ENCODE peak calls at places on chromosomes 12 and 14, in ten cellular contexts. I is M059J; R is AG09319; C is type B pancreatic cell; V is hippocampal formation; Z is DMS 273 treated with DMSO at 0.1 percent for 48 hours; Y is amniotic epithelial cell; F is T-cell; J is stimulated activated CD4-positive, alpha-beta T cell treated with anti-CD3 and anti-CD28 coated beads, Interleukin-2, amount 100 ng/mL, for 48 hours; S is stimulated activated CD8-positive, alpha-beta memory T cell treated with anti-CD3 and anti-CD28 coated beads, Interleukin-7, amount 100 ng/mL, for 24 hours. D is an unnamed sample.

GRCh38 chr12:51270847-51271518 is 768 bp upstream of the SMAGP start:
- DNase-seq in I (peak), R (no peak), C (no peak), V (no peak), Z (no peak), Y (peak), F (no peak), J (no peak), S (no peak), D (no peak)

GRCh38 chr12:96223411-96224218 is 29.4 kb downstream of the ELK3 start:
- DNase-seq in I (no peak), R (no peak), C (no peak), V (no peak), Z (no peak), Y (no peak), F (no peak), J (no peak), S (no peak), D (no peak)

GRCh38 chr14:84987042-84987441 is 542.9 kb upstream of the FLRT2 start:
- DNase-seq in I (no peak), R (no peak), C (no peak), V (no peak), Z (no peak), Y (no peak), F (no peak), J (no peak), S (no peak), D (no peak)

GRCh38 chr14:55370883-55371455 is 40.7 kb downstream of the ATG14 start:
- DNase-seq in I (no peak), R (no peak), C (no peak), V (no peak), Z (no peak), Y (no peak), F (no peak), J (no peak), S (no peak), D (no peak)

GRCh38 chr12:53743277-53744129 is 8.3 kb downstream of the CISTR start:
- DNase-seq in I (peak), R (no peak), C (no peak), V (peak), Z (no peak), Y (no peak), F (peak), J (peak), S (no peak), D (peak)

GRCh38 chr14:31286456-31287293 is 79.1 kb upstream of the HECTD1 start:
- DNase-seq in I (no peak), R (no peak), C (no peak), V (no peak), Z (no peak), Y (no peak), F (no peak), J (no peak), S (no peak), D (no peak)

GRCh38 chr12:109888179-109889020 is 8.1 kb upstream of the GLTP start:
- DNase-seq in I (peak), R (peak), C (no peak), V (no peak), Z (no peak), Y (peak), F (no peak), J (no peak), S (no peak), D (no peak)

GRCh38 chr12:107122452-107122958 is 29.2 kb upstream of the CRY1 start:
- DNase-seq in I (no peak), R (no peak), C (no peak), V (no peak), Z (no peak), Y (no peak), F (no peak), J (no peak), S (no peak), D (no peak)

GRCh38 chr12:128823216-128823915 is 392 bp downstream of the SLC15A4 start:
- DNase-seq in I (no peak), R (no peak), C (no peak), V (no peak), Z (no peak), Y (no peak), F (no peak), J (peak), S (no peak), D (peak)

GRCh38 chr14:93905623-93906022 is 21.5 kb upstream of the FAM181A start:
- DNase-seq in I (no peak), R (no peak), C (no peak), V (no peak), Z (no peak), Y (no peak), F (no peak), J (no peak), S (no peak), D (no peak)

GRCh38 chr14:59483819-59484610 is at the start of the genes JKAMP and L3HYPDH:
- DNase-seq in I (peak), R (peak), C (peak), V (peak), Z (peak), Y (peak), F (peak), J (peak), S (peak), D (peak)

GRCh38 chr12:26264215-26264838 is 69.0 kb downstream of the SSPN start:
- DNase-seq in I (no peak), R (no peak), C (no peak), V (no peak), Z (no peak), Y (peak), F (no peak), J (no peak), S (no peak), D (no peak)

GRCh38 chr12:117968826-117969659 is at the start of gene KSR2:
- DNase-seq in I (peak), R (no peak), C (peak), V (peak), Z (peak), Y (no peak), F (peak), J (peak), S (peak), D (peak)

GRCh38 chr14:88791629-88792571 is 853 bp downstream of the EML5 start:
- DNase-seq in I (peak), R (no peak), C (peak), V (no peak), Z (no peak), Y (no peak), F (peak), J (peak), S (peak), D (no peak)

GRCh38 chr12:132866251-132866828 is 21.1 kb downstream of the CHFR start:
- DNase-seq in I (peak), R (no peak), C (no peak), V (no peak), Z (no peak), Y (peak), F (no peak), J (no peak), S (no peak), D (no peak)

GRCh38 chr12:105235299-105235746 is 651 bp downstream of the APPL2 start:
- DNase-seq in I (peak), R (no peak), C (no peak), V (no peak), Z (no peak), Y (peak), F (no peak), J (no peak), S (no peak), D (no peak)

GRCh38 chr12:93008044-93008778 is 79.1 kb upstream of the EEA1 start:
- DNase-seq in I (no peak), R (no peak), C (no peak), V (no peak), Z (no peak), Y (no peak), F (no peak), J (no peak), S (no peak), D (no peak)

GRCh38 chr14:95156765-95157194 is 549 bp downstream of the DICER1 start:
- DNase-seq in I (no peak), R (no peak), C (peak), V (no peak), Z (no peak), Y (peak), F (peak), J (peak), S (peak), D (peak)

GRCh38 chr12:105539735-105540134 is 209.2 kb downstream of the C12orf75 start:
- DNase-seq in I (no peak), R (no peak), C (no peak), V (no peak), Z (no peak), Y (no peak), F (no peak), J (no peak), S (no peak), D (no peak)

GRCh38 chr12:132153501-132154340 is 9.5 kb downstream of the NOC4L start:
- DNase-seq in I (peak), R (no peak), C (no peak), V (no peak), Z (no peak), Y (peak), F (peak), J (peak), S (no peak), D (peak)

GRCh38 chr14:67411820-67412421 is at the start of gene PLEK2:
- DNase-seq in I (no peak), R (no peak), C (no peak), V (no peak), Z (no peak), Y (peak), F (peak), J (peak), S (no peak), D (no peak)

GRCh38 chr14:23114669-23115491 is 4.2 kb downstream of the CEBPE start:
- DNase-seq in I (peak), R (peak), C (no peak), V (no peak), Z (no peak), Y (peak), F (no peak), J (no peak), S (no peak), D (no peak)

D was measured in progenitor cell of endocrine pancreas.